ENCODE peak calls at places on chromosomes 12 and 14, in five cellular contexts. One of them, this sample, is unnamed.

GRCh38 chr14:96086032-96086431 is 46.9 kb downstream of the C14orf132 start:
- DNase-seq in gastrocnemius medialis: no peak
- DNase-seq in K562: no peak
- DNase-seq in choroid plexus epithelial cell: peak
- DNase-seq in fibroblast of villous mesenchyme: peak
- DNase-seq in this sample: no peak

GRCh38 chr12:121795029-121795977 is 1.8 kb upstream of the RHOF start:
- DNase-seq in gastrocnemius medialis: peak
- DNase-seq in K562: peak
- DNase-seq in choroid plexus epithelial cell: peak
- DNase-seq in fibroblast of villous mesenchyme: peak
- DNase-seq in this sample: peak

GRCh38 chr14:33986804-33987203 is 35.9 kb upstream of the EGLN3 start:
- DNase-seq in gastrocnemius medialis: no peak
- DNase-seq in K562: no peak
- DNase-seq in choroid plexus epithelial cell: peak
- DNase-seq in fibroblast of villous mesenchyme: peak
- DNase-seq in this sample: peak

GRCh38 chr12:116882742-116883141 is 1.5 kb upstream of the HRK start:
- DNase-seq in gastrocnemius medialis: no peak
- DNase-seq in K562: no peak
- DNase-seq in choroid plexus epithelial cell: peak
- DNase-seq in fibroblast of villous mesenchyme: peak
- DNase-seq in this sample: peak

GRCh38 chr12:80269953-80270552 is 170.7 kb downstream of the OTOGL start:
- DNase-seq in gastrocnemius medialis: no peak
- DNase-seq in K562: peak
- DNase-seq in choroid plexus epithelial cell: peak
- DNase-seq in fibroblast of villous mesenchyme: peak
- DNase-seq in this sample: peak

GRCh38 chr14:105591052-105591451 is 64.7 kb downstream of the TMEM121 start:
- DNase-seq in gastrocnemius medialis: no peak
- DNase-seq in K562: no peak
- DNase-seq in choroid plexus epithelial cell: no peak
- DNase-seq in fibroblast of villous mesenchyme: no peak
- DNase-seq in this sample: peak

GRCh38 chr14:61331992-61332657 is 10.7 kb downstream of the PRKCH start:
- DNase-seq in gastrocnemius medialis: no peak
- DNase-seq in K562: no peak
- DNase-seq in choroid plexus epithelial cell: no peak
- DNase-seq in fibroblast of villous mesenchyme: no peak
- DNase-seq in this sample: no peak

GRCh38 chr12:31326689-31327659 is 1.0 kb upstream of the SINHCAF start:
- DNase-seq in gastrocnemius medialis: no peak
- DNase-seq in K562: no peak
- DNase-seq in choroid plexus epithelial cell: peak
- DNase-seq in fibroblast of villous mesenchyme: peak
- DNase-seq in this sample: no peak

GRCh38 chr14:57884175-57884574 is 18.3 kb upstream of the SLC35F4 start:
- DNase-seq in gastrocnemius medialis: no peak
- DNase-seq in K562: no peak
- DNase-seq in choroid plexus epithelial cell: peak
- DNase-seq in fibroblast of villous mesenchyme: no peak
- DNase-seq in this sample: no peak

GRCh38 chr12:89424394-89424793 is 72.1 kb upstream of the DUSP6 start:
- DNase-seq in gastrocnemius medialis: no peak
- DNase-seq in K562: no peak
- DNase-seq in choroid plexus epithelial cell: no peak
- DNase-seq in fibroblast of villous mesenchyme: no peak
- DNase-seq in this sample: peak

GRCh38 chr14:100680439-100681051 is 46.1 kb upstream of the DLK1 start:
- DNase-seq in gastrocnemius medialis: no peak
- DNase-seq in K562: peak
- DNase-seq in choroid plexus epithelial cell: no peak
- DNase-seq in fibroblast of villous mesenchyme: peak
- DNase-seq in this sample: peak

GRCh38 chr14:95712398-95712797 is 1.5 kb downstream of the TCL1A start:
- DNase-seq in gastrocnemius medialis: no peak
- DNase-seq in K562: no peak
- DNase-seq in choroid plexus epithelial cell: no peak
- DNase-seq in fibroblast of villous mesenchyme: no peak
- DNase-seq in this sample: no peak

GRCh38 chr12:108667349-108667748 is 33.7 kb upstream of the SELPLG start:
- DNase-seq in gastrocnemius medialis: no peak
- DNase-seq in K562: no peak
- DNase-seq in choroid plexus epithelial cell: no peak
- DNase-seq in fibroblast of villous mesenchyme: no peak
- DNase-seq in this sample: peak

GRCh38 chr12:92134638-92135274 is 10.9 kb downstream of the BTG1 start:
- DNase-seq in gastrocnemius medialis: no peak
- DNase-seq in K562: no peak
- DNase-seq in choroid plexus epithelial cell: peak
- DNase-seq in fibroblast of villous mesenchyme: no peak
- DNase-seq in this sample: peak

GRCh38 chr14:90551733-90552464 is 155.1 kb downstream of the CALM1 start:
- DNase-seq in gastrocnemius medialis: no peak
- DNase-seq in K562: no peak
- DNase-seq in choroid plexus epithelial cell: no peak
- DNase-seq in fibroblast of villous mesenchyme: no peak
- DNase-seq in this sample: no peak

GRCh38 chr14:77523109-77523508 is 24.5 kb upstream of the ISM2 start:
- DNase-seq in gastrocnemius medialis: no peak
- DNase-seq in K562: no peak
- DNase-seq in choroid plexus epithelial cell: no peak
- DNase-seq in fibroblast of villous mesenchyme: no peak
- DNase-seq in this sample: no peak

GRCh38 chr14:50551877-50552276 is 8.1 kb upstream of the ATL1 start:
- DNase-seq in gastrocnemius medialis: no peak
- DNase-seq in K562: no peak
- DNase-seq in choroid plexus epithelial cell: no peak
- DNase-seq in fibroblast of villous mesenchyme: no peak
- DNase-seq in this sample: no peak

GRCh38 chr12:90163975-90164374 is 455.3 kb upstream of the ATP2B1 start:
- DNase-seq in gastrocnemius medialis: no peak
- DNase-seq in K562: no peak
- DNase-seq in choroid plexus epithelial cell: no peak
- DNase-seq in fibroblast of villous mesenchyme: no peak
- DNase-seq in this sample: peak

GRCh38 chr12:98868538-98868937 is 223.4 kb downstream of the APAF1 start:
- DNase-seq in gastrocnemius medialis: no peak
- DNase-seq in K562: no peak
- DNase-seq in choroid plexus epithelial cell: no peak
- DNase-seq in fibroblast of villous mesenchyme: no peak
- DNase-seq in this sample: no peak

GRCh38 chr12:19402743-19403400 is 36.4 kb upstream of the AEBP2 start:
- DNase-seq in gastrocnemius medialis: no peak
- DNase-seq in K562: no peak
- DNase-seq in choroid plexus epithelial cell: peak
- DNase-seq in fibroblast of villous mesenchyme: peak
- DNase-seq in this sample: no peak

GRCh38 chr12:27516625-27517024 is 7.4 kb upstream of the PPFIBP1 start:
- DNase-seq in gastrocnemius medialis: no peak
- DNase-seq in K562: no peak
- DNase-seq in choroid plexus epithelial cell: no peak
- DNase-seq in fibroblast of villous mesenchyme: no peak
- DNase-seq in this sample: no peak

GRCh38 chr14:94545131-94545841 is 16.0 kb upstream of the SERPINA4 start:
- DNase-seq in gastrocnemius medialis: no peak
- DNase-seq in K562: no peak
- DNase-seq in choroid plexus epithelial cell: peak
- DNase-seq in fibroblast of villous mesenchyme: no peak
- DNase-seq in this sample: no peak

GRCh38 chr14:94079891-94080605 is 954 bp downstream of the DDX24 start:
- DNase-seq in gastrocnemius medialis: peak
- DNase-seq in K562: no peak
- DNase-seq in choroid plexus epithelial cell: peak
- DNase-seq in fibroblast of villous mesenchyme: peak
- DNase-seq in this sample: peak

GRCh38 chr14:56268653-56269052 is 150.4 kb downstream of the PELI2 start:
- DNase-seq in gastrocnemius medialis: no peak
- DNase-seq in K562: no peak
- DNase-seq in choroid plexus epithelial cell: peak
- DNase-seq in fibroblast of villous mesenchyme: no peak
- DNase-seq in this sample: no peak

GRCh38 chr14:99273724-99274345 is 1.8 kb upstream of the BCL11B start:
- DNase-seq in gastrocnemius medialis: no peak
- DNase-seq in K562: no peak
- DNase-seq in choroid plexus epithelial cell: no peak
- DNase-seq in fibroblast of villous mesenchyme: no peak
- DNase-seq in this sample: peak

GRCh38 chr12:95674631-95675030 is 115.9 kb downstream of the NTN4 start:
- DNase-seq in gastrocnemius medialis: no peak
- DNase-seq in K562: no peak
- DNase-seq in choroid plexus epithelial cell: peak
- DNase-seq in fibroblast of villous mesenchyme: peak
- DNase-seq in this sample: no peak

GRCh38 chr12:86137936-86138335 is 118.3 kb downstream of the MGAT4C start:
- DNase-seq in gastrocnemius medialis: no peak
- DNase-seq in K562: no peak
- DNase-seq in choroid plexus epithelial cell: peak
- DNase-seq in fibroblast of villous mesenchyme: peak
- DNase-seq in this sample: no peak

GRCh38 chr14:28012629-28013415 is 753.8 kb upstream of the FOXG1 start:
- DNase-seq in gastrocnemius medialis: no peak
- DNase-seq in K562: no peak
- DNase-seq in choroid plexus epithelial cell: no peak
- DNase-seq in fibroblast of villous mesenchyme: no peak
- DNase-seq in this sample: no peak

DNA sequence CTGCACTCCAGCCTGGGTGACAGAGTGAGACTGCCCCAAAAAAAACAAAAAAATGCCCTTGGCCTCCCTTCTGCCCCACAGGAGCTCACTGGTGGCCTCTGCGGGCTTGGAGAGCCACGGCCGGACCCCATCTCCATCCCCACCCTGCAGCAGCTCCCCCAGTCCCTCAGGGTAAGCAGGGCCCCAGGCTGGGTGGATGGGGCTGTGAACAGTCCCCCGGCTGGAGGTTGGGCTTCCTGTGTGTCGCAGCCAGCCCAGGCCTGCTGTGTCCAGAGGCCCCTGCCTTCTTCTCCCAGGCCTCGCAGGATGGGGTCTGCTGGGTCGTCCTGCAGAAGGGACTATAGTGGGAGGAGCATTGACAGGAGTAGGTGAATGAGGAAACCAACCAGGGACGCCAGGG is 15.4 kb upstream of the PUS1 start:
- DNase-seq in gastrocnemius medialis: no peak
- DNase-seq in K562: no peak
- DNase-seq in choroid plexus epithelial cell: no peak
- DNase-seq in fibroblast of villous mesenchyme: no peak
- DNase-seq in this sample: no peak
- H3K4me3 ChIP-seq in gastrocnemius medialis: no peak
- H3K4me3 ChIP-seq in K562: no peak
- H3K4me3 ChIP-seq in choroid plexus epithelial cell: no peak
- H3K4me3 ChIP-seq in fibroblast of villous mesenchyme: no peak
- H3K4me3 ChIP-seq in this sample: no peak

GRCh38 chr14:54646576-54647130 is 79.7 kb downstream of the SAMD4A start:
- DNase-seq in gastrocnemius medialis: no peak
- DNase-seq in K562: no peak
- DNase-seq in choroid plexus epithelial cell: no peak
- DNase-seq in fibroblast of villous mesenchyme: no peak
- DNase-seq in this sample: no peak

GRCh38 chr14:54643696-54644176 is 76.8 kb downstream of the SAMD4A start:
- DNase-seq in gastrocnemius medialis: no peak
- DNase-seq in K562: no peak
- DNase-seq in choroid plexus epithelial cell: no peak
- DNase-seq in fibroblast of villous mesenchyme: no peak
- DNase-seq in this sample: no peak

GRCh38 chr14:54640480-54640879 is 73.6 kb downstream of the SAMD4A start:
- DNase-seq in gastrocnemius medialis: no peak
- DNase-seq in K562: no peak
- DNase-seq in choroid plexus epithelial cell: no peak
- DNase-seq in fibroblast of villous mesenchyme: no peak
- DNase-seq in this sample: no peak

GRCh38 chr14:54642121-54642520 is 75.2 kb downstream of the SAMD4A start:
- DNase-seq in gastrocnemius medialis: no peak
- DNase-seq in K562: no peak
- DNase-seq in choroid plexus epithelial cell: no peak
- DNase-seq in fibroblast of villous mesenchyme: no peak
- DNase-seq in this sample: no peak

DNA sequence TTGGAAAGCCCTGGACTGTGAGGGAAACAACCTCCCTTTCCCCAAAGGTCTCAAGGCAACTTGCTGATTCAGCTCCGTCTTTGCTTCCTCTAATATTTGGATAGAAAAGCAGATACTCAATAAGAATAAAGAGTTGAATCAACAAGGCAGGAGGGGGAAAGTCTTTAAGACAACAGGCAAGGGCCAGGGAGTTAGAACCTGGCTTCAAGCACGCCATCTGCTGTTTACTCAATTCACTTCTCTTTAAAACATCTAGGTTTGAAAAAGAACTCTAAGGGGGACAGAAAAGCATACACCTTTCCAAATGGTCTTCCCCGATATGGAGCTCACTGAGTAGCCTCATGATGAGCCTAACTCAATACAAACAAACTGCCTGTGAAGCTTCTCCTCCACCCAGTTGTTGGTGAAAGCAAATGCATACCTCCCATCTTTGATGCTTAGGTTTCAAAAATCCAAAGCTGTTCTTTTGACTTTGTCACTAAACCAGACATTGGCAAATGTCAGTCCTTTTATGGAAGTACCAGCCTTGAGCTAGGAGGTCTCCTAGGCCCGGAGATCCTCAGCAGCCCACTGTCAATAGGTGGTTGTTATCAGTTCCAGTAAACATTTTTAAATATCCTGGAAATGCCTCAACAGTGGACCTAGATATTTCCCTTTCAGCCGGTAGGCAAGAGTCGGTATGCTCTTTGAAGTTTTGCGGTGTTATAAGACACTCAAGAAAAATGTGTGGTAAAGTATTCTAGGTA is 76.2 kb downstream of the SAMD4A start:
- DNase-seq in gastrocnemius medialis: no peak
- DNase-seq in K562: no peak
- DNase-seq in choroid plexus epithelial cell: peak
- DNase-seq in fibroblast of villous mesenchyme: peak
- DNase-seq in this sample: peak
- TF ChIP-seq CTCF in gastrocnemius medialis: no peak
- TF ChIP-seq CTCF in K562: peak
- TF ChIP-seq CTCF in choroid plexus epithelial cell: peak
- TF ChIP-seq CTCF in fibroblast of villous mesenchyme: peak
- TF ChIP-seq CTCF in this sample: no peak

GRCh38 chr14:102234331-102235264 is 70.4 kb downstream of the MOK start:
- DNase-seq in gastrocnemius medialis: no peak
- DNase-seq in K562: no peak
- DNase-seq in choroid plexus epithelial cell: no peak
- DNase-seq in fibroblast of villous mesenchyme: peak
- DNase-seq in this sample: peak
- H3K4me3 ChIP-seq in gastrocnemius medialis: no peak
- H3K4me3 ChIP-seq in K562: no peak
- H3K4me3 ChIP-seq in choroid plexus epithelial cell: peak
- H3K4me3 ChIP-seq in fibroblast of villous mesenchyme: peak
- H3K4me3 ChIP-seq in this sample: peak

DNA sequence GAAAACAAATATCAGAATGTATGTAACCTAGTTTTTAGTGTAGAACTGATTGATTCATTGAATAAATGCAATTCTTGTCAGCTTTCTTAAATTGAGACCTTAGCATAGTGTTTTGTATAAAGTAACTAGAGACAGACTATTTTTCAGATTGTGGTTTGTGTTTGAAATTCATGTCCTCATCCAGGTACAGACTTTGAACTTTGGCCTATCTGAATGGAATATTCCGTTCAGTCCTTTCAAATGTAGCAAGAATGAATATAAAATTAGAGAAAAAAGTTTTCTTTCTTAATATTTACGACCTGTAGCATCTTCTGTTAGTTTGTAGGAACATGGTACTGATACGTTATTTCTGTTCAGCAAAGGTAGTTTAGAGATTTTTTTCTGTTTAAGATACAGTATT is 378.4 kb upstream of the RGS6 start:
- DNase-seq in gastrocnemius medialis: no peak
- DNase-seq in K562: no peak
- DNase-seq in choroid plexus epithelial cell: no peak
- DNase-seq in fibroblast of villous mesenchyme: no peak
- DNase-seq in this sample: no peak
- TF ChIP-seq CTCF in gastrocnemius medialis: no peak
- TF ChIP-seq CTCF in K562: no peak
- TF ChIP-seq CTCF in choroid plexus epithelial cell: no peak
- TF ChIP-seq CTCF in fibroblast of villous mesenchyme: no peak
- TF ChIP-seq CTCF in this sample: no peak